ENCODE peak calls at places on chromosomes 4 and X, in ten cellular contexts. U is body of pancreas; V is GM23248; N is IMR-90; T is mesendoderm; Z is left lung; C is kidney; D is CD8-positive, alpha-beta memory T cell; J is neural progenitor cell; E is A549. Y is an unnamed sample.

GRCh38 chr4:3675251-3676115 is 90.7 kb upstream of the ADRA2C start:
- DNase-seq in C (peak; percentile 61), D (no peak), N (no peak), E (peak; percentile 12), T (peak; percentile 56), Z (peak; percentile 19), U (peak; percentile 4), J (no peak), V (no peak), Y (no peak)

GRCh38 chrX:1593286-1594271 is 2.2 kb downstream of the AKAP17A start:
- DNase-seq in T (no peak), Z (no peak), E (no peak), J (no peak), U (no peak), V (no peak), C (no peak), N (no peak), D (no peak), Y (no peak)

GRCh38 chr4:91936301-91936700 is 367.5 kb upstream of the GRID2 start:
- DNase-seq in T (no peak), V (peak; percentile 2), U (no peak), J (no peak), Z (no peak), N (peak; percentile 6), E (no peak), D (no peak), C (no peak), Y (peak; percentile 3)

GRCh38 chrX:72245461-72246089 is 6.7 kb upstream of the ERCC6L start:
- DNase-seq in N (peak; percentile 61), V (peak; percentile 68), D (peak; percentile 11), U (peak; percentile 67), Z (peak; percentile 56), T (peak; percentile 65), C (no peak), J (peak; percentile 71), E (peak; percentile 60), Y (peak; percentile 82)

GRCh38 chr4:80161413-80162058 is 35.8 kb upstream of the PRDM8 start:
- DNase-seq in E (no peak), J (no peak), Z (no peak), V (no peak), U (no peak), D (no peak), C (no peak), N (no peak), T (no peak), Y (no peak)

GRCh38 chr4:55512077-55512476 is 34.6 kb downstream of the CLOCK start:
- DNase-seq in E (no peak), V (no peak), U (no peak), D (no peak), Z (no peak), J (no peak), N (no peak), T (no peak), C (no peak), Y (no peak)

GRCh38 chr4:83535520-83535944 is 376 bp upstream of the GPAT3 start:
- DNase-seq in E (no peak), U (peak; percentile 34), J (peak; percentile 54), Z (peak; percentile 53), D (peak; percentile 3), T (peak; percentile 48), V (peak; percentile 76), C (peak; percentile 76), N (peak; percentile 76), Y (peak; percentile 16)

GRCh38 chr4:128793859-128794667 is 15.4 kb upstream of the JADE1 start:
- DNase-seq in N (peak; percentile 55), U (no peak), Z (no peak), C (no peak), D (no peak), T (no peak), V (no peak), E (peak; percentile 34), J (no peak), Y (no peak)

GRCh38 chrX:13059676-13060499 is 15.5 kb upstream of the FAM9C start:
- DNase-seq in E (peak; percentile 88), N (peak; percentile 73), V (peak; percentile 37), T (peak; percentile 46), C (no peak), U (no peak), D (no peak), Z (no peak), J (no peak), Y (no peak)

GRCh38 chr4:115675721-115676120 is 562.3 kb upstream of the NDST4 start:
- DNase-seq in D (no peak), N (no peak), T (no peak), V (no peak), U (no peak), E (no peak), C (no peak), J (no peak), Z (no peak), Y (peak; percentile 80)

GRCh38 chr4:77376788-77377460 is 219.9 kb downstream of the CCNG2 start:
- DNase-seq in T (peak; percentile 57), J (peak; percentile 18), Z (no peak), D (no peak), U (no peak), E (no peak), C (no peak), V (no peak), N (no peak), Y (no peak)

GRCh38 chrX:153906126-153906917 is 1.8 kb downstream of the AVPR2 start:
- DNase-seq in T (no peak), U (no peak), Z (no peak), J (no peak), C (peak; percentile 72), N (no peak), D (peak; percentile 32), E (no peak), V (no peak), Y (no peak)

GRCh38 chr4:115323106-115323684 is 209.8 kb upstream of the NDST4 start:
- DNase-seq in D (no peak), E (no peak), N (no peak), U (no peak), Z (no peak), V (peak; percentile 30), J (no peak), C (no peak), T (no peak), Y (peak; percentile 17)

GRCh38 chr4:4269856-4270255 is 20.1 kb downstream of the LYAR start:
- DNase-seq in N (no peak), T (no peak), J (no peak), D (peak; percentile 13), V (no peak), U (no peak), E (no peak), C (no peak), Z (no peak), Y (no peak)

GRCh38 chrX:42725196-42725595 is 52.8 kb downstream of the PPP1R2C start:
- DNase-seq in C (no peak), U (no peak), Z (no peak), N (no peak), E (no peak), V (no peak), T (no peak), D (no peak), J (no peak), Y (no peak)

GRCh38 chr4:85274955-85275354 is 200.0 kb upstream of the ARHGAP24 start:
- DNase-seq in Z (no peak), N (no peak), E (no peak), D (no peak), C (no peak), J (no peak), V (no peak), U (no peak), T (no peak), Y (no peak)

GRCh38 chr4:102817021-102817605 is 10.2 kb downstream of the UBE2D3 start:
- DNase-seq in N (no peak), T (no peak), E (no peak), U (no peak), Z (no peak), V (no peak), D (no peak), J (no peak), C (no peak), Y (no peak)
- H3K4me1 ChIP-seq in N (peaks cover 2% of the 10 kb centered on the region), T (no peaks in the 10 kb centered on the region), E (peaks cover 74% of the 10 kb centered on the region), U (peaks cover 89% of the 10 kb centered on the region), Z (peaks cover 98% of the 10 kb centered on the region), V (peaks cover 75% of the 10 kb centered on the region), D (peaks cover 97% of the 10 kb centered on the region), J (peaks cover 42% of the 10 kb centered on the region), C (peaks cover 67% of the 10 kb centered on the region), Y (peaks cover 53% of the 10 kb centered on the region)

DNA sequence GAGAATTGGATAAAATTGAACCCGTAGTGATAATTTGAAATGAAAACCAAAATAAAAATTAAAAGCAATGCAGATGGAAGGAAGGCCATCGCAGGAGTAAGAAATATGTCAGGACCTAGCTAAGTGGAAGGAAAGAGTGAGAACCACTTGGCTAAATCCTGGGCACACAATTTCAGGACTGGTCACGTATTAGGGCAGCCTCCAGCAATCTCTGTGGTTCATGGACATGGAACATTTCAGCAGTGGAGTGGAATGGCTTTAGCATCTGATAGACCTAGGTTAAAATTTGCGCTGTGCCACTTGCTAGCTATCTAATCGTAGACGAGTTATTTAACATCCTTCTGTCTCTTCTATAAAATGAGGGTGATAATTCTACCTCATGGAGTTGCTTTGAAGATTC is 71.1 kb downstream of the DCK start:
- DNase-seq in N (no peak), J (no peak), U (no peak), E (no peak), D (no peak), T (no peak), V (no peak), Z (no peak), C (no peak), Y (no peak)
- H3K4me3 ChIP-seq in N (no peak overlapping the region), J (no peak overlapping the region), U (no peak overlapping the region), E (no peak overlapping the region), D (no peak overlapping the region), T (no peak overlapping the region), V (no peak overlapping the region), Z (no peak overlapping the region), C (no peak overlapping the region), Y (no peak overlapping the region)

DNA sequence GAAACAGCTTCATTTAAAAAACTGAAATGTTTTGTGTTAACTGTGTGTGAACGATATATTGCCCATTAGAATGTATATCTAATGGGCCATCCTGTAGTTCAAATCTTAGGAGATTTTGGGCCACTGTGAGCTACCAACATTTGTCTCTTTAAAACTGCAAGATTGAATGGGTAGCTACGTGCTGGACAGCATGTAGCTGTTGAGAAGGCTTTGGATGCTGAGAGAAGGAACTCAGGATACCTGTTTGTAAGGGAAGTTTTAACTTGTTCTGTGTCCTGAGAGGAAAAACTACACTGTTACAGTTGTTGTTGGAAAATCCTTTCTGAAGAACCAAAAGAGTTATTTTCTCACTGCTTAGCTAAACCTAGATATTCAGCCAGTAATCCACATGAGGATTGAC is 45.9 kb downstream of the PDLIM5 start:
- DNase-seq in T (no peak), E (no peak), D (no peak), V (no peak), Z (no peak), U (no peak), N (no peak), C (no peak), J (no peak), Y (no peak)
- H3K27ac ChIP-seq in T (no peak overlapping the region), E (no peak overlapping the region), D (no peak overlapping the region), V (no peak overlapping the region), Z (no peak overlapping the region), U (no peak overlapping the region), N (no peak overlapping the region), C (no peak overlapping the region), J (no peak overlapping the region), Y (peak overlapping the region; percentile 30)

GRCh38 chr4:52244103-52244772 is 193.1 kb downstream of the SPATA18 start:
- DNase-seq in D (no peak), V (no peak), N (no peak), C (no peak), T (no peak), U (no peak), J (no peak), Z (no peak), E (no peak), Y (no peak)
- H3K4me1 ChIP-seq in D (no peaks in the 10 kb centered on the region), V (no peaks in the 10 kb centered on the region), N (no peaks in the 10 kb centered on the region), C (no peaks in the 10 kb centered on the region), T (no peaks in the 10 kb centered on the region), U (no peaks in the 10 kb centered on the region), J (peaks cover 7% of the 10 kb centered on the region), Z (no peaks in the 10 kb centered on the region), E (no peaks in the 10 kb centered on the region), Y (no peaks in the 10 kb centered on the region)